ENCODE peak calls at places on chromosomes 11 and 22, in ten cellular contexts. A is ACHN; K is adipocyte; W is retina; E is GM23338; V is Kasumi-1; Q is AG09309; G is HFF-Myc; U is stimulated activated CD8-positive, alpha-beta memory T cell treated with anti-CD3 and anti-CD28 coated beads, Interleukin-4, amount 100 ng/mL, for 1 hour; J is GM10248. I is an unnamed sample.
A peak's percentile ranks its signal among the peaks of the same experiment; 100 is the strongest.

GRCh38 chr11:110891411-110891810 is 179.2 kb upstream of the ARHGAP20 start:
- DNase-seq in A (no peak), K (peak; percentile 83), W (no peak), E (no peak), V (no peak), Q (peak; percentile 17), G (no peak), U (no peak), J (no peak), I (peak; percentile 90)

GRCh38 chr11:121318848-121319834 is 26.6 kb downstream of the SC5D start:
- DNase-seq in A (peak; percentile 25), K (peak; percentile 81), W (peak; percentile 69), E (peak; percentile 69), V (peak; percentile 81), Q (peak; percentile 33), G (peak; percentile 49), U (no peak), J (no peak), I (peak; percentile 55)

GRCh38 chr11:126764221-126764620 is 236.3 kb downstream of the KIRREL3 start:
- DNase-seq in A (no peak), K (no peak), W (no peak), E (no peak), V (no peak), Q (no peak), G (no peak), U (no peak), J (no peak), I (no peak)

GRCh38 chr11:134410766-134411165 is 1.3 kb downstream of the B3GAT1 start:
- DNase-seq in A (no peak), K (no peak), W (no peak), E (no peak), V (no peak), Q (no peak), G (no peak), U (no peak), J (no peak), I (no peak)

GRCh38 chr22:39520874-39521857 is 804 bp downstream of the ATF4 start:
- DNase-seq in A (peak; percentile 60), K (peak; percentile 86), W (peak; percentile 78), E (peak; percentile 76), V (no peak), Q (no peak), G (no peak), U (no peak), J (peak; percentile 77), I (peak; percentile 65)

GRCh38 chr11:2844996-2845395 is 40.6 kb downstream of the CDKN1C start:
- DNase-seq in A (no peak), K (no peak), W (no peak), E (no peak), V (no peak), Q (no peak), G (no peak), U (no peak), J (no peak), I (no peak)

GRCh38 chr11:96760815-96761214 is 371.0 kb downstream of the JRKL start:
- DNase-seq in A (no peak), K (no peak), W (no peak), E (no peak), V (no peak), Q (no peak), G (no peak), U (no peak), J (no peak), I (no peak)

GRCh38 chr11:2205214-2205770 is 33.7 kb upstream of the TH start:
- DNase-seq in A (no peak), K (no peak), W (no peak), E (no peak), V (no peak), Q (no peak), G (no peak), U (no peak), J (no peak), I (no peak)

I was measured in amniotic epithelial cell.